ENCODE peak calls at places on chromosome 20, in seven cellular contexts. V is neural progenitor cell; P is lower lobe of right lung; Q is activated CD8-positive, alpha-beta T cell treated with anti-CD3 and anti-CD28 coated beads for 36 hours; J is GM13976; X is CD8-positive, alpha-beta T cell; L is HFFc6. U is an unnamed sample.
A peak's percentile ranks its signal among the peaks of the same experiment; 100 is the strongest.

GRCh38 chr20:31722388-31723281 is at the start of gene BCL2L1:
- DNase-seq in J (peak; percentile 66), X (peak; percentile 51), Q (peak; percentile 94), P (peak; percentile 92), L (peak; percentile 82), V (peak; percentile 92), U (peak; percentile 49)

GRCh38 chr20:62269871-62270270 is 31.6 kb downstream of the OSBPL2 start:
- DNase-seq in L (no peak), V (no peak), J (no peak), Q (no peak), X (no peak), P (no peak), U (no peak)

GRCh38 chr20:28562510-28562898 is 2695.0 kb upstream of the DEFB115 start:
- DNase-seq in J (no peak), Q (no peak), V (no peak), L (peak; percentile 76), X (no peak), P (no peak), U (no peak)

GRCh38 chr20:33178726-33179125 is 10.8 kb downstream of the BPIFA2 start:
- DNase-seq in X (no peak), V (peak; percentile 62), J (no peak), L (no peak), P (no peak), Q (no peak), U (no peak)

GRCh38 chr20:59177266-59178250 is 13.9 kb downstream of the ZNF831 start:
- DNase-seq in P (no peak), V (no peak), L (no peak), Q (peak; percentile 70), X (no peak), J (no peak), U (no peak)

GRCh38 chr20:31712564-31713311 is 9.9 kb downstream of the BCL2L1 start:
- DNase-seq in L (peak; percentile 49), Q (no peak), J (no peak), P (peak; percentile 84), V (peak; percentile 94), X (no peak), U (no peak)

GRCh38 chr20:57417051-57417689 is 26.0 kb downstream of the RBM38 start:
- DNase-seq in P (no peak), J (no peak), Q (no peak), V (no peak), L (no peak), X (no peak), U (no peak)

GRCh38 chr20:36468149-36469000 is 72.9 kb upstream of the MYL9 start:
- DNase-seq in V (no peak), P (no peak), J (no peak), X (no peak), Q (no peak), L (no peak), U (no peak)

GRCh38 chr20:32539063-32539816 is 45.9 kb downstream of the NOL4L start:
- DNase-seq in L (no peak), Q (peak; percentile 53), J (no peak), P (no peak), V (no peak), X (no peak), U (no peak)

GRCh38 chr20:50777373-50777772 is 17.5 kb upstream of the BCAS4 start:
- DNase-seq in V (no peak), L (no peak), X (no peak), P (no peak), J (no peak), Q (no peak), U (no peak)

GRCh38 chr20:12391099-12391498 is 473.4 kb downstream of the BTBD3 start:
- DNase-seq in L (no peak), P (no peak), Q (no peak), X (no peak), V (no peak), J (no peak), U (no peak)

GRCh38 chr20:13581451-13581850 is 57.3 kb downstream of the TASP1 start:
- DNase-seq in L (no peak), J (no peak), V (no peak), Q (no peak), X (no peak), P (no peak), U (no peak)

GRCh38 chr20:51529758-51530157 is 12.8 kb downstream of the NFATC2 start:
- DNase-seq in P (no peak), J (peak; percentile 46), V (no peak), L (no peak), X (no peak), Q (peak; percentile 95), U (no peak)

GRCh38 chr20:58695084-58695722 is 2.6 kb downstream of the NPEPL1 start:
- DNase-seq in V (peak; percentile 43), Q (no peak), X (no peak), J (no peak), P (no peak), L (no peak), U (no peak)

GRCh38 chr20:44199877-44200276 is 10.7 kb downstream of the OSER1 start:
- DNase-seq in X (no peak), P (no peak), Q (no peak), J (no peak), L (no peak), V (no peak), U (no peak)

GRCh38 chr20:44195613-44196012 is 8.6 kb upstream of the JPH2 start:
- DNase-seq in V (no peak), J (no peak), P (no peak), Q (no peak), X (no peak), L (no peak), U (no peak)

GRCh38 chr20:44198872-44199271 is 11.7 kb downstream of the OSER1 start:
- DNase-seq in X (no peak), J (no peak), V (no peak), L (no peak), Q (peak; percentile 71), P (no peak), U (no peak)

GRCh38 chr20:44193801-44194200 is 6.8 kb upstream of the JPH2 start:
- DNase-seq in P (no peak), V (no peak), L (no peak), X (no peak), J (no peak), Q (no peak), U (no peak)

GRCh38 chr20:44196278-44196677 is 9.3 kb upstream of the JPH2 start:
- DNase-seq in V (no peak), J (no peak), X (no peak), Q (no peak), P (no peak), L (peak; percentile 17), U (no peak)
- TF ChIP-seq CTCF in V (no peak), J (no peak), X (no peak), Q (peak; percentile 16), P (no peak), L (peak; percentile 32), U (no peak)

DNA sequence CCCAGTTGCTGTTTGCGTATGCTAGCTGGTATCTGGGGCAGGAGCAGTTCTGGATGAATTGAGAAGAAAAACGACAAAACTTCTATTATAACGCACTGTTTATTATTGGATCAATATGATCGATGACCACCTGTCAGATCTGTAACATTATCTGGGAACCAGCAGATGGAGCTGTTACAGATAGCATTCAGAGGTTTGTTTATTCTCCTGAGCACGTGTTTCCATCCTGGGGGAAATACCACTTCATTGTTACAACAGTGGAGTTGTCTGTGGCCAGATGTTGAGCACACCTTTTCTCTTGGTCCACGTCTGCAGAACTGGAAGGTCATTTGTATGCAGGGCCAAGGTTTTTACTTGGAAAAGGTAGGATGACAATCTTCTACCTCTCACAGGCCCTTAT is 16.0 kb upstream of the NKX2-2 start:
- DNase-seq in J (peak; percentile 36), L (no peak), X (no peak), V (peak; percentile 36), P (no peak), Q (no peak), U (peak; percentile 56)
- TF ChIP-seq CTCF in J (peak; percentile 39), L (peak; percentile 67), X (peak; percentile 44), V (peak; percentile 69), P (no peak), Q (peak; percentile 42), U (peak; percentile 44)

GRCh38 chr20:25003002-25003401 is 10.5 kb upstream of the APMAP start:
- DNase-seq in V (no peak), P (no peak), J (no peak), X (no peak), Q (no peak), L (no peak), U (no peak)

GRCh38 chr20:24998121-24998520 is 5.6 kb upstream of the APMAP start:
- DNase-seq in V (no peak), P (no peak), L (no peak), X (no peak), J (no peak), Q (no peak), U (no peak)

GRCh38 chr20:24999568-24999967 is 7.0 kb upstream of the APMAP start:
- DNase-seq in P (no peak), L (no peak), Q (no peak), V (no peak), J (no peak), X (no peak), U (no peak)

GRCh38 chr20:24998631-24999445 is 6.3 kb upstream of the APMAP start:
- DNase-seq in L (no peak), Q (no peak), V (no peak), P (no peak), J (no peak), X (no peak), U (no peak)

DNA sequence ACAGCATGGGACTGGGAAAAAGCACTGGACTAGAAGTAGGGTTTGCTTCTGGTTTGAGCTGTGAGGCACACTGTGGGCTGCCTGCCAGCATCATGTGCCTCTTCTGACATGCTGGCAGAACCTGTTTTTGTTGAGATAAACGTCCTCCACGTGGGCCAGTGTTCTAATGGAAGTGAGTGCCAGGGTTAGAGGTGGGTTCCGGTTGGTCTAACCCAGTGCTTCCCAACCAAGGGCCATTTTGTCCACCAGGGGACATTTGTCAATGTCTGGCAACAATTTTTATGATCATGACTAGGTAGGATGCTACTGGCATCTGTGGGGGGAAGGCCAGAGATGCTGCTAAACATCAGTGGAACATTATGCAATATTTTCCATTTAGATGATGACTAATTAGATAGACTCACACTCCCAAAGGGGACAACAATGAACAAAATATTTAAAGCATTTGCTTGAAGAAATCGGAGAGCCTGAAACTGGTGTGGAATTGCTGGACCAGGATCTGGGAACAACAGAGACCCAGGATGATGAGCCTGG is 7.8 kb upstream of the APMAP start:
- DNase-seq in V (no peak), L (peak; percentile 86), P (peak; percentile 84), X (no peak), J (no peak), Q (no peak), U (no peak)
- TF ChIP-seq CTCF in V (no peak), L (peak; percentile 72), P (no peak), X (no peak), J (no peak), Q (no peak), U (no peak)

GRCh38 chr20:38387953-38388352 is 41.7 kb downstream of the LBP start:
- DNase-seq in V (no peak), J (no peak), Q (no peak), P (no peak), L (no peak), X (no peak), U (no peak)
- TF ChIP-seq CTCF in V (no peak), J (no peak), Q (no peak), P (no peak), L (no peak), X (no peak), U (no peak)

U was measured in GM13977.